ENCODE peak calls at places on chromosomes 13 and 19, in eight cellular contexts. A is mammary epithelial cell, Q is tibial nerve, K is endodermal cell, V is HCT116, C is right atrium auricular region, U is uterus, J is esophagus squamous epithelium. Y is an unnamed sample. For H3K9me3, the result is how much of the 10 kb centered on the place peaks cover.

GRCh38 chr13:110726726-110727125 is 13.2 kb downstream of the ING1 start:
- DNase-seq in A (no peak), Q (no peak), K (no peak), V (no peak), C (no peak), U (no peak), J (no peak), Y (no peak)

GRCh38 chr13:112711528-112712265 is 21.9 kb downstream of the ATP11A start:
- DNase-seq in A (peak), Q (peak), K (peak), V (peak), C (peak), U (peak), J (no peak), Y (no peak)

GRCh38 chr13:89755729-89756492 is 1591.6 kb upstream of the MIR17HG start:
- DNase-seq in A (peak), Q (no peak), K (no peak), V (no peak), C (no peak), U (no peak), J (no peak), Y (no peak)

GRCh38 chr13:73303858-73304257 is 245.1 kb downstream of the KLF5 start:
- DNase-seq in A (peak), Q (no peak), K (peak), V (no peak), C (no peak), U (no peak), J (no peak), Y (no peak)

GRCh38 chr19:28569132-28570114 is 643.5 kb downstream of the UQCRFS1 start:
- DNase-seq in A (no peak), Q (no peak), K (peak), V (no peak), C (no peak), U (no peak), J (no peak), Y (no peak)

GRCh38 chr19:44745887-44746600 is 2.5 kb upstream of the BCL3 start:
- DNase-seq in A (no peak), Q (no peak), K (no peak), V (no peak), C (no peak), U (no peak), J (no peak), Y (no peak)

GRCh38 chr19:47005164-47005641 is 14.4 kb upstream of the NPAS1 start:
- DNase-seq in A (no peak), Q (no peak), K (peak), V (no peak), C (no peak), U (no peak), J (no peak), Y (no peak)

GRCh38 chr13:32175307-32175706 is 139.9 kb downstream of the ZAR1L start:
- DNase-seq in A (no peak), Q (no peak), K (no peak), V (no peak), C (no peak), U (peak), J (no peak), Y (no peak)

DNA sequence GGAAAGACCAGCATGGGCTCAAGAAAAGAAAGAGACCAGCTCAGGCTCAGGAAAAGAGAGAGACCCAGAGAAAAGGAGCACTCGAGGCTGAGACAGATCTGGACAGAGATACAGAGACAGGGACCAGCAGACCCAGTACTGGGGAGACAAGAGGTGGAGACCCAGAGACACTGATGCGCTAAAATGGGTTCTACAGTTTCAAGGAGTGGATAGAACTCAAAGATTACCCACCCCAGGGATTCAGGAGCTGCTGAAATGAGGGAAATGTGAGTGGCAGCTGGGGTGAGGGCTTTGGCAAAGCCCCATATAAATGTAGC is 609 bp upstream of the ZSCAN18 start:
- DNase-seq in A (no peak), Q (no peak), K (no peak), V (no peak), C (no peak), U (no peak), J (no peak), Y (no peak)
- H3K9me3 ChIP-seq in A (under half), Q (half or more), K (half or more), V (under half), C (under half), U (under half), J (half or more), Y (under half)

GRCh38 chr13:30737511-30738342 is 2.4 kb downstream of the ALOX5AP start:
- DNase-seq in A (no peak), Q (no peak), K (no peak), V (no peak), C (no peak), U (no peak), J (no peak), Y (no peak)
- H3K27ac ChIP-seq in A (no peak), Q (no peak), K (no peak), V (no peak), C (no peak), U (no peak), J (no peak), Y (no peak)

GRCh38 chr19:27529158-27529557 is 1683.8 kb downstream of the UQCRFS1 start:
- DNase-seq in A (no peak), Q (no peak), K (no peak), V (no peak), C (no peak), U (no peak), J (no peak), Y (no peak)
- H3K9me3 ChIP-seq in A (under half), Q (half or more), K (half or more), V (under half), C (half or more), U (under half), J (half or more), Y (under half)

DNA sequence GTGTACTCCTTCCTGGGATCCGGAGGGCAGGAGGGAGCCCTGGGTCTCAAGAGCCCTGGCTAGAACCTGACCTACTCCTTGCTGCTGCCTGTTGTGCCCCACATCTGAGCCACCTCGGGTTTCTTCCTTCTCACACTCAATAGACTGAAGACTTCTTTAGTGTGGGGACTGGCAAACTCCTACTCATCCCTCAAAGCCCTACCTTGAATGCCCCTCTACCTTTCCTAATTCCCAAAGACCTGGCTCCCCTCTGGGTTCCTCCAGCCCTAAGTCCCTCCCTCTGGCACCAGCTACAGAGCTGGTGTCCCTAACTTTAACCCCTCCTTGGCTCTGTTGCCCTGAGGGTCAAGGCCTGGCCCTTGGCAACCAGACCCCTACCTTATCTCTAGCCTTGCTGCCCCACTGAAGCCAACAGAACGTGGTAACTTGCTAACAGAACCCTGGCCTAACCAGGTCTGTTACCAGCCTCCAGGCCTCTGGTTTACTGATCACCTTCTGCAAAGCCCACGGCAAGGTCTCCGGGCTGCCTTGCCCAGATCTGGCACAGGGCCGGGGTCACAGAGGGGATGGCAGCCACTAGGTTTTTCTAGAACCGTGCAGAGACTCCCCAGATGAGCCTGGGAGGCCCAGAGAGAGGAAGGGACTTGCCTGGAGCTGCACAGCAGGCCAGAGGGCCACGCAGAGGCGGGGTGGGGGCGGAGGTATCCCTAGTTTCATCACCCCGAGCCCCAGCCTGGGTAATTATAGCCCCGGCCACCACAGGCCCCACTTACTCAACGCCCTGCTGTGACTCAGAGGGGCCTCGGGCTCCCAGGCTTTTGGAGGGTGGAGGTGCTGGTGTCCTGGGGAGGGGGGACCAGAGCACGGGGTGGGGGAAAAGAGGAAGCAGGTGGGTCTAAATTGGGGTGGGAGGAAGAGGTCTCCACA is 15.3 kb downstream of the ZBTB7A start:
- DNase-seq in A (peak), Q (no peak), K (no peak), V (no peak), C (no peak), U (no peak), J (no peak), Y (no peak)
- H3K27ac ChIP-seq in A (peak), Q (peak), K (no peak), V (peak), C (peak), U (no peak), J (peak), Y (no peak)

GRCh38 chr13:54687173-54687572 is 1658.6 kb downstream of the OLFM4 start:
- DNase-seq in A (no peak), Q (no peak), K (no peak), V (no peak), C (no peak), U (no peak), J (no peak), Y (no peak)

GRCh38 chr13:54676526-54677113 is 1648.0 kb downstream of the OLFM4 start:
- DNase-seq in A (no peak), Q (no peak), K (peak), V (no peak), C (no peak), U (no peak), J (no peak), Y (no peak)

GRCh38 chr13:54682184-54682583 is 1653.6 kb downstream of the OLFM4 start:
- DNase-seq in A (no peak), Q (no peak), K (no peak), V (no peak), C (no peak), U (no peak), J (no peak), Y (no peak)
- H3K9me3 ChIP-seq in A (under half), Q (under half), K (under half), V (under half), C (under half), U (under half), J (under half), Y (under half)

Y was measured in WERI-Rb-1.